ENCODE peak calls at places on chromosomes 5 and 9, in six cellular contexts. O is mesenchymal stem cell, S is upper lobe of right lung, Y is A549, F is kidney, M is pancreas. E is an unnamed sample.
A peak's percentile ranks its signal among the peaks of the same experiment; 100 is the strongest.

GRCh38 chr5:9507974-9508373 is 37.9 kb downstream of the SEMA5A start:
- DNase-seq in O (peak; percentile 80), M (no peak), F (no peak), Y (no peak), S (no peak), E (no peak)

GRCh38 chr5:3605298-3606010 is 9.8 kb downstream of the IRX1 start:
- DNase-seq in M (no peak), O (no peak), S (peak; percentile 58), Y (no peak), F (no peak), E (no peak)

GRCh38 chr5:62326702-62327101 is 20.7 kb downstream of the KIF2A start:
- DNase-seq in F (no peak), O (no peak), Y (no peak), M (no peak), S (no peak), E (no peak)

GRCh38 chr5:1946122-1946677 is 63.5 kb upstream of the IRX4 start:
- DNase-seq in O (no peak), S (peak; percentile 29), F (no peak), Y (no peak), M (no peak), E (no peak)

GRCh38 chr5:19853616-19854240 is 134.3 kb downstream of the CDH18 start:
- DNase-seq in M (no peak), Y (no peak), O (peak; percentile 59), F (no peak), S (no peak), E (no peak)

GRCh38 chr5:111043712-111044506 is 27.6 kb upstream of the TSLP start:
- DNase-seq in O (peak; percentile 75), Y (no peak), F (no peak), S (no peak), M (no peak), E (no peak)

GRCh38 chr9:88835038-88835466 is 156.2 kb upstream of the S1PR3 start:
- DNase-seq in S (no peak), Y (no peak), M (no peak), F (no peak), O (peak; percentile 81), E (no peak)

GRCh38 chr9:124251605-124252366 is 6.0 kb upstream of the NEK6 start:
- DNase-seq in F (no peak), S (no peak), O (peak; percentile 90), M (no peak), Y (peak; percentile 63), E (peak; percentile 42)

GRCh38 chr9:6681957-6682501 is 36.5 kb upstream of the GLDC start:
- DNase-seq in O (no peak), F (no peak), M (peak; percentile 16), S (no peak), Y (no peak), E (no peak)

GRCh38 chr9:135296783-135297715 is 182.5 kb upstream of the PPP1R26 start:
- DNase-seq in Y (no peak), F (peak; percentile 44), O (no peak), M (peak; percentile 29), S (no peak), E (no peak)

GRCh38 chr5:90050135-90050534 is 359.4 kb downstream of the CETN3 start:
- DNase-seq in M (no peak), S (no peak), F (no peak), Y (no peak), O (no peak), E (no peak)

GRCh38 chr9:2723666-2724065 is 6.4 kb downstream of the KCNV2 start:
- DNase-seq in F (no peak), M (no peak), O (no peak), S (no peak), Y (no peak), E (no peak)

GRCh38 chr9:110752766-110753165 is 84.2 kb downstream of the MUSK start:
- DNase-seq in O (peak; percentile 35), S (no peak), F (no peak), M (no peak), Y (peak; percentile 88), E (no peak)

GRCh38 chr9:89274838-89275237 is 36.2 kb upstream of the CKS2 start:
- DNase-seq in M (no peak), O (peak; percentile 99), Y (no peak), S (no peak), F (no peak), E (no peak)

GRCh38 chr5:39616131-39616530 is 191.4 kb upstream of the DAB2 start:
- DNase-seq in M (no peak), Y (no peak), F (no peak), O (peak; percentile 30), S (no peak), E (no peak)
- H3K27ac ChIP-seq in M (no peak overlapping the region), Y (no peak overlapping the region), F (no peak overlapping the region), O (no peak overlapping the region), S (no peak overlapping the region), E (no peak overlapping the region)

GRCh38 chr9:116275418-116276295 is 122.1 kb downstream of the PAPPA start:
- DNase-seq in F (no peak), S (no peak), Y (no peak), O (peak; percentile 68), M (no peak), E (no peak)
- H3K27ac ChIP-seq in F (no peak overlapping the region), S (no peak overlapping the region), Y (peak overlapping the region; percentile 62), O (peak overlapping the region; percentile 68), M (no peak overlapping the region), E (no peak overlapping the region)

GRCh38 chr9:4211022-4211421 is 88.8 kb downstream of the GLIS3 start:
- DNase-seq in F (no peak), M (no peak), Y (no peak), S (no peak), O (no peak), E (no peak)
- H3K27ac ChIP-seq in F (no peak overlapping the region), M (no peak overlapping the region), Y (no peak overlapping the region), S (no peak overlapping the region), O (no peak overlapping the region), E (no peak overlapping the region)

GRCh38 chr5:10602031-10602806 is 38.3 kb downstream of the ANKRD33B start:
- DNase-seq in F (no peak), S (no peak), O (no peak), M (no peak), Y (no peak), E (no peak)

GRCh38 chr5:10600629-10601245 is 36.9 kb downstream of the ANKRD33B start:
- DNase-seq in O (no peak), M (no peak), S (no peak), Y (no peak), F (no peak), E (no peak)

GRCh38 chr5:10601246-10602030 is 37.6 kb downstream of the ANKRD33B start:
- DNase-seq in Y (peak; percentile 90), F (peak; percentile 95), S (peak; percentile 77), O (peak; percentile 44), M (peak; percentile 71), E (peak; percentile 75)

GRCh38 chr5:10599113-10599512 is 35.2 kb downstream of the ANKRD33B start:
- DNase-seq in O (no peak), M (no peak), S (no peak), Y (no peak), F (no peak), E (no peak)

DNA sequence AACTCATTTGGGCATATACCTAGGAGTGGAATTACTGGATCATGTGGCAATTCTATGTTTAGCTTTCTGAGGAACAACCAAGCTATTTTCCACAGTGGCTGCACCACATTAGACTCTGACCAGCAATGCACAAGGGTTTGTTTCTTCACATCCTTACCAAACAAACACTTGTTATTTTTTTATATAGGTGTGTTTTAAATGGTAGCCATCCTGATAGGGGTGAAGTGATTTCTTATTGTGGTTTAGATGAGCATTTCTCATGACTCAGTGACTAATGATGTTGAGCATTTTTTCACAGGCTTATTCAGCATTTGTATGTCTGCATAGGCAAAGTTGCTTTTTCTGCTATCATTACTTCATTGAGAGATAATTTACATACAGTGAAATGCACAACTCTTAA is 36.0 kb downstream of the ANKRD33B start:
- DNase-seq in O (peak; percentile 62), Y (no peak), S (no peak), M (no peak), F (no peak), E (no peak)
- H3K27ac ChIP-seq in O (peak overlapping the region; percentile 21), Y (peak overlapping the region; percentile 16), S (no peak overlapping the region), M (no peak overlapping the region), F (no peak overlapping the region), E (no peak overlapping the region)

DNA sequence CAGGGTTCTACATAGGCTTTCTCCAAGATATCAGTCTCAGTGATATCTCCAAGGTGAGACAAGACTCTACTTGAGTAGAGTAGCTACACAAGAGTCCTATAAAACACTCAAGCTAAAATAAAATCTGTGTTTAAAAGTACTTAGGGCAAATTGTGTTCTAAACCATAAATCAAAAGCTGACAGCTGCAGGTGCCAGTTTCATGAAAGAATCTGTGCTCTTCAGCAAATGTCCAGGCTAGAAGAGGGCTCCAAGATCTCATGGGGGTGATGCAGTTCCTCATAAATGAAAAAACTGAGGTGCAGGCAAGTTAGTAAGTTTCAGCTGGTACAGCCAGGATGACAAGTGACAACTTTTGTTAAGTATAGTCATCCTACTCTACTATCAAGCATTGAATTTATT is 142.8 kb upstream of the TNPO1 start:
- DNase-seq in S (no peak), M (no peak), F (no peak), O (no peak), Y (no peak), E (no peak)
- H3K27ac ChIP-seq in S (no peak overlapping the region), M (no peak overlapping the region), F (no peak overlapping the region), O (no peak overlapping the region), Y (no peak overlapping the region), E (no peak overlapping the region)